ENCODE peak calls at places on chromosomes 6 and 20, in five cellular contexts. One of them, this sample, is unnamed.

GRCh38 chr20:51164732-51165530 is 142.0 kb upstream of the KCNG1 start:
- DNase-seq in WTC11: no peak
- DNase-seq in epithelial cell of esophagus: no peak
- DNase-seq in pancreas: no peak
- DNase-seq in fibroblast of lung: no peak
- DNase-seq in this sample: no peak

GRCh38 chr6:93749191-93749590 is 329.8 kb upstream of the EPHA7 start:
- DNase-seq in WTC11: no peak
- DNase-seq in epithelial cell of esophagus: no peak
- DNase-seq in pancreas: no peak
- DNase-seq in fibroblast of lung: peak
- DNase-seq in this sample: no peak

GRCh38 chr6:157787080-157787479 is 36.0 kb upstream of the SNX9 start:
- DNase-seq in WTC11: no peak
- DNase-seq in epithelial cell of esophagus: no peak
- DNase-seq in pancreas: peak
- DNase-seq in fibroblast of lung: no peak
- DNase-seq in this sample: no peak

GRCh38 chr6:44064948-44065272 is 62.3 kb downstream of the MRPL14 start:
- DNase-seq in WTC11: no peak
- DNase-seq in epithelial cell of esophagus: no peak
- DNase-seq in pancreas: no peak
- DNase-seq in fibroblast of lung: no peak
- DNase-seq in this sample: no peak

GRCh38 chr6:108798672-108799355 is 49.4 kb upstream of the ARMC2 start:
- DNase-seq in WTC11: no peak
- DNase-seq in epithelial cell of esophagus: no peak
- DNase-seq in pancreas: no peak
- DNase-seq in fibroblast of lung: no peak
- DNase-seq in this sample: no peak

GRCh38 chr6:112575309-112575834 is 228.2 kb downstream of the RFPL4B start:
- DNase-seq in WTC11: no peak
- DNase-seq in epithelial cell of esophagus: no peak
- DNase-seq in pancreas: no peak
- DNase-seq in fibroblast of lung: no peak
- DNase-seq in this sample: no peak

GRCh38 chr6:134352786-134353480 is 35.0 kb upstream of the SGK1 start:
- DNase-seq in WTC11: no peak
- DNase-seq in epithelial cell of esophagus: peak
- DNase-seq in pancreas: no peak
- DNase-seq in fibroblast of lung: peak
- DNase-seq in this sample: no peak

GRCh38 chr6:1701668-1702353 is 92.1 kb downstream of the FOXC1 start:
- DNase-seq in WTC11: no peak
- DNase-seq in epithelial cell of esophagus: peak
- DNase-seq in pancreas: no peak
- DNase-seq in fibroblast of lung: peak
- DNase-seq in this sample: no peak

GRCh38 chr6:31471711-31472110 is 26.2 kb upstream of the MICB start:
- DNase-seq in WTC11: no peak
- DNase-seq in epithelial cell of esophagus: no peak
- DNase-seq in pancreas: no peak
- DNase-seq in fibroblast of lung: no peak
- DNase-seq in this sample: no peak

GRCh38 chr20:62401331-62401779 is 5.7 kb downstream of the CABLES2 start:
- DNase-seq in WTC11: peak
- DNase-seq in epithelial cell of esophagus: peak
- DNase-seq in pancreas: no peak
- DNase-seq in fibroblast of lung: no peak
- DNase-seq in this sample: no peak

GRCh38 chr20:12166053-12166717 is 248.5 kb downstream of the BTBD3 start:
- DNase-seq in WTC11: no peak
- DNase-seq in epithelial cell of esophagus: peak
- DNase-seq in pancreas: peak
- DNase-seq in fibroblast of lung: peak
- DNase-seq in this sample: no peak

GRCh38 chr20:20273281-20273680 is 94.6 kb upstream of the INSM1 start:
- DNase-seq in WTC11: no peak
- DNase-seq in epithelial cell of esophagus: peak
- DNase-seq in pancreas: no peak
- DNase-seq in fibroblast of lung: no peak
- DNase-seq in this sample: no peak

GRCh38 chr6:45710304-45710821 is 305.3 kb downstream of the CLIC5 start:
- DNase-seq in WTC11: no peak
- DNase-seq in epithelial cell of esophagus: peak
- DNase-seq in pancreas: peak
- DNase-seq in fibroblast of lung: peak
- DNase-seq in this sample: peak

GRCh38 chr6:16109659-16110300 is 19.1 kb upstream of the MYLIP start:
- DNase-seq in WTC11: no peak
- DNase-seq in epithelial cell of esophagus: no peak
- DNase-seq in pancreas: no peak
- DNase-seq in fibroblast of lung: no peak
- DNase-seq in this sample: no peak

GRCh38 chr6:89311853-89312531 is 3.1 kb downstream of the GABRR2 start:
- DNase-seq in WTC11: peak
- DNase-seq in epithelial cell of esophagus: peak
- DNase-seq in pancreas: peak
- DNase-seq in fibroblast of lung: peak
- DNase-seq in this sample: no peak

GRCh38 chr6:115058414-115059211 is 715.8 kb upstream of the HS3ST5 start:
- DNase-seq in WTC11: no peak
- DNase-seq in epithelial cell of esophagus: no peak
- DNase-seq in pancreas: no peak
- DNase-seq in fibroblast of lung: no peak
- DNase-seq in this sample: no peak

GRCh38 chr6:142902636-142903053 is 42.3 kb downstream of the HIVEP2 start:
- DNase-seq in WTC11: no peak
- DNase-seq in epithelial cell of esophagus: peak
- DNase-seq in pancreas: no peak
- DNase-seq in fibroblast of lung: peak
- DNase-seq in this sample: no peak

GRCh38 chr6:53014744-53015143 is 19.7 kb upstream of the GSTA4 start:
- DNase-seq in WTC11: no peak
- DNase-seq in epithelial cell of esophagus: peak
- DNase-seq in pancreas: no peak
- DNase-seq in fibroblast of lung: no peak
- DNase-seq in this sample: no peak

GRCh38 chr6:112086744-112087135 is 542 bp downstream of the TUBE1 start:
- DNase-seq in WTC11: no peak
- DNase-seq in epithelial cell of esophagus: peak
- DNase-seq in pancreas: no peak
- DNase-seq in fibroblast of lung: peak
- DNase-seq in this sample: peak

GRCh38 chr6:166567107-166567506 is 19.4 kb downstream of the RAMACL start:
- DNase-seq in WTC11: no peak
- DNase-seq in epithelial cell of esophagus: peak
- DNase-seq in pancreas: no peak
- DNase-seq in fibroblast of lung: peak
- DNase-seq in this sample: no peak

GRCh38 chr6:169894377-169894960 is 143.0 kb downstream of the ERMARD start:
- DNase-seq in WTC11: no peak
- DNase-seq in epithelial cell of esophagus: no peak
- DNase-seq in pancreas: no peak
- DNase-seq in fibroblast of lung: no peak
- DNase-seq in this sample: no peak

GRCh38 chr6:4270799-4271198 is 135.4 kb upstream of the ECI2 start:
- DNase-seq in WTC11: no peak
- DNase-seq in epithelial cell of esophagus: peak
- DNase-seq in pancreas: no peak
- DNase-seq in fibroblast of lung: peak
- DNase-seq in this sample: no peak

GRCh38 chr6:126792340-126792739 is 326.1 kb upstream of the RSPO3 start:
- DNase-seq in WTC11: no peak
- DNase-seq in epithelial cell of esophagus: no peak
- DNase-seq in pancreas: no peak
- DNase-seq in fibroblast of lung: no peak
- DNase-seq in this sample: no peak

GRCh38 chr6:126803769-126804168 is 314.7 kb upstream of the RSPO3 start:
- DNase-seq in WTC11: no peak
- DNase-seq in epithelial cell of esophagus: no peak
- DNase-seq in pancreas: no peak
- DNase-seq in fibroblast of lung: no peak
- DNase-seq in this sample: no peak

DNA sequence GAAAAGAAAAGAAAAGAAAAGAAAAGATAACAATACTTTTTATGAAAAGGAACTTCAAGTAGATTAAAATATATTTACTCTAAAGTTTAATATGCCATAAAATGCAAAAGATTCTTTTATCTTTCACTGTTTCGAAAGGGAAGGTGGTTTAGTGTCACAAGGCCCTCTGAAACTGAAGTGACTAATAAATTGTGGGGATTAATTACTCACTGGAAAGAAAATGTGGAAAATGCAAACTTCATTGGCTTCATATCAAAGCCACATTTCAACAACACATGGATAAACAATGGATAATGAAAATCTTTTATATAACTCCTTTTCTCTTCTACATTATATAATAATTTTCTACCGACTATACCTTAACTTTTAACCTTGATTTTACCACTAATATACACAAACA is 320.5 kb upstream of the RSPO3 start:
- DNase-seq in WTC11: no peak
- DNase-seq in epithelial cell of esophagus: no peak
- DNase-seq in pancreas: no peak
- DNase-seq in fibroblast of lung: peak
- DNase-seq in this sample: no peak
- TF ChIP-seq CTCF in WTC11: no peak
- TF ChIP-seq CTCF in epithelial cell of esophagus: no peak
- TF ChIP-seq CTCF in pancreas: no peak
- TF ChIP-seq CTCF in fibroblast of lung: no peak
- TF ChIP-seq CTCF in this sample: no peak

GRCh38 chr6:41445268-41445667 is 100.9 kb upstream of the FOXP4 start:
- DNase-seq in WTC11: no peak
- DNase-seq in epithelial cell of esophagus: no peak
- DNase-seq in pancreas: no peak
- DNase-seq in fibroblast of lung: peak
- DNase-seq in this sample: no peak

GRCh38 chr6:41440958-41441357 is 105.2 kb upstream of the FOXP4 start:
- DNase-seq in WTC11: no peak
- DNase-seq in epithelial cell of esophagus: no peak
- DNase-seq in pancreas: no peak
- DNase-seq in fibroblast of lung: no peak
- DNase-seq in this sample: no peak

GRCh38 chr6:41441598-41442205 is 104.5 kb upstream of the FOXP4 start:
- DNase-seq in WTC11: no peak
- DNase-seq in epithelial cell of esophagus: no peak
- DNase-seq in pancreas: no peak
- DNase-seq in fibroblast of lung: no peak
- DNase-seq in this sample: no peak

GRCh38 chr6:41443616-41444525 is 102.3 kb upstream of the FOXP4 start:
- DNase-seq in WTC11: no peak
- DNase-seq in epithelial cell of esophagus: no peak
- DNase-seq in pancreas: no peak
- DNase-seq in fibroblast of lung: peak
- DNase-seq in this sample: no peak

DNA sequence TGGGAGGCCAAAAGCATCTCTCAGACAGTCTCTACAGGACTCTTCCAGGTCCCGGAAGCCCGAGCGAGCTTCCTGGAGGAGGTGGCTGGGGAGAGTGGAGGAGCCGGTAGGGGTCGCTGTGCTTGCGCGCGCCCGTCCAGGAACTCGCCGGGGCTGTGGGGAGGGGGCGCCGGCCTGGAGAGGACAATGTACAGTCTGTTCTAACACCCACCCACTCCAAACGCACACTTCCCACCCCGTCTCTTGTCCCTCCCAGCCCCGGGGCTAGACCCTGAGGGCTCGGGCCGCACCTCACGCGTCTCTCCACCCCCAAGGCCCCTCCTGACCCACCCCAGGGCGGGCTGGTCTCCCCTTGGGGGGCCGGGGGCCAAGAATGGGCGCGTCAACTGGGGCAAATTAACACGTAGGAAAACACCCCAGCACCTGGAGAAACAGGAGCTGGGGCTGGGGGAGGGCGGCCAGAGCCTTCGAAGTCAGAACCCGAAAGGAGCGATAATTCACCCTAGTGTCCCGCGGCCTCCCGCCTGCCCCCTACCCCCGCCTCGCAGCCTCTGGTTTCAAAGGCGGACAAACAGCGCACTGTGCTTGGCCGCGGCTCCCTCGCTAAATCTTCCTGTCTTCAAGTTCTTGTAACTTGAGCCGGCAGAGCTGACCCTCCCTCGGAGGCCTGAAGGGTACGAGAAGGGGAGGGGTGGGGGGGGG is 103.2 kb upstream of the FOXP4 start:
- DNase-seq in WTC11: peak
- DNase-seq in epithelial cell of esophagus: no peak
- DNase-seq in pancreas: peak
- DNase-seq in fibroblast of lung: peak
- DNase-seq in this sample: no peak
- TF ChIP-seq CTCF in WTC11: peak
- TF ChIP-seq CTCF in epithelial cell of esophagus: peak
- TF ChIP-seq CTCF in pancreas: peak
- TF ChIP-seq CTCF in fibroblast of lung: peak
- TF ChIP-seq CTCF in this sample: peak

GRCh38 chr20:18057106-18057993 is at the start of gene OVOL2:
- DNase-seq in WTC11: peak
- DNase-seq in epithelial cell of esophagus: peak
- DNase-seq in pancreas: peak
- DNase-seq in fibroblast of lung: no peak
- DNase-seq in this sample: peak

GRCh38 chr20:18050628-18051027 is 7.1 kb downstream of the OVOL2 start:
- DNase-seq in WTC11: no peak
- DNase-seq in epithelial cell of esophagus: no peak
- DNase-seq in pancreas: no peak
- DNase-seq in fibroblast of lung: no peak
- DNase-seq in this sample: no peak

GRCh38 chr20:18055261-18055660 is 2.5 kb downstream of the OVOL2 start:
- DNase-seq in WTC11: peak
- DNase-seq in epithelial cell of esophagus: no peak
- DNase-seq in pancreas: no peak
- DNase-seq in fibroblast of lung: no peak
- DNase-seq in this sample: no peak

GRCh38 chr20:18056174-18057105 is 1.3 kb downstream of the OVOL2 start:
- DNase-seq in WTC11: peak
- DNase-seq in epithelial cell of esophagus: peak
- DNase-seq in pancreas: peak
- DNase-seq in fibroblast of lung: peak
- DNase-seq in this sample: peak

GRCh38 chr20:18052856-18053255 is 4.9 kb downstream of the OVOL2 start:
- DNase-seq in WTC11: no peak
- DNase-seq in epithelial cell of esophagus: peak
- DNase-seq in pancreas: no peak
- DNase-seq in fibroblast of lung: no peak
- DNase-seq in this sample: no peak
- TF ChIP-seq CTCF in WTC11: no peak
- TF ChIP-seq CTCF in epithelial cell of esophagus: no peak
- TF ChIP-seq CTCF in pancreas: no peak
- TF ChIP-seq CTCF in fibroblast of lung: no peak
- TF ChIP-seq CTCF in this sample: no peak

DNA sequence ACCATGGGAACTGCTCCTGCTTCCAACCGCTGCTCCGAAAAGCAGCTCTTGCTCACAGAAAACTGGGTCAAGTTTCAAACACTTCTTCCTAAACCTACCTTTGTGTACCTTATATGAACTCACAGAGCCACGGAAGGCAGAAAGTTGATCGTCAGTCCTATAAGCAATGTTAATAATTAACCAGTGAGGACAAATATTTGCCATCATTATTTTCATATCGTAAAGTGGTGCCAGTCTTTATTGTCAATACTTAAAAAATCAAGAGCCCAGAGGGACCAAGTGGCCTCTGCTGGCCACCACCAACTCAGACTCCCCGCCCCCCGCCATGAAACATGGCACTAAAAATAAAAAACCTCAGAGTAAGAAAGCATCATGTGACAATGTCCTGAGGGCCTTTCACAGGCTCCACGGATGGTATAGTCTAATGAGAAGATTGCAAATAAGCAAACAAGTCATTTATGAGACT is 9.1 kb upstream of the PBOV1 start:
- DNase-seq in WTC11: no peak
- DNase-seq in epithelial cell of esophagus: no peak
- DNase-seq in pancreas: peak
- DNase-seq in fibroblast of lung: no peak
- DNase-seq in this sample: no peak
- TF ChIP-seq CTCF in WTC11: no peak
- TF ChIP-seq CTCF in epithelial cell of esophagus: no peak
- TF ChIP-seq CTCF in pancreas: no peak
- TF ChIP-seq CTCF in fibroblast of lung: no peak
- TF ChIP-seq CTCF in this sample: no peak